ENCODE peak calls at places on chromosome 16, in five cellular contexts. Y, N, Z, H and A are unnamed samples.

GRCh38 chr16:67030221-67030962 is 1.4 kb downstream of the CBFB start:
- DNase-seq in Y (no peak), N (no peak), Z (peak), H (no peak), A (no peak)

GRCh38 chr16:844638-845348 is 44.3 kb upstream of the GNG13 start:
- DNase-seq in Y (no peak), N (no peak), Z (no peak), H (no peak), A (no peak)

GRCh38 chr16:54938351-54939346 is 8.0 kb downstream of the IRX5 start:
- DNase-seq in Y (no peak), N (no peak), Z (no peak), H (no peak), A (peak)

GRCh38 chr16:54511181-54511731 is 224.7 kb upstream of the IRX3 start:
- DNase-seq in Y (no peak), N (no peak), Z (no peak), H (no peak), A (no peak)

GRCh38 chr16:69448470-69449193 is 24.2 kb downstream of the CYB5B start:
- DNase-seq in Y (no peak), N (peak), Z (no peak), H (no peak), A (no peak)

GRCh38 chr16:23952128-23953041 is 116.6 kb downstream of the PRKCB start:
- DNase-seq in Y (peak), N (peak), Z (peak), H (no peak), A (no peak)

GRCh38 chr16:81530814-81531213 is 86.2 kb downstream of the CMIP start:
- DNase-seq in Y (no peak), N (no peak), Z (no peak), H (no peak), A (no peak)

GRCh38 chr16:56310685-56311084 is 114.7 kb downstream of the AMFR start:
- DNase-seq in Y (no peak), N (no peak), Z (no peak), H (no peak), A (no peak)

GRCh38 chr16:16150117-16150877 is 73.0 kb downstream of the ABCC6 start:
- DNase-seq in Y (peak), N (peak), Z (no peak), H (no peak), A (no peak)

GRCh38 chr16:68242926-68243858 is 2.0 kb upstream of the PLA2G15 start:
- DNase-seq in Y (no peak), N (no peak), Z (no peak), H (no peak), A (no peak)

GRCh38 chr16:3695610-3696369 is 21.5 kb downstream of the TRAP1 start:
- DNase-seq in Y (no peak), N (no peak), Z (no peak), H (no peak), A (no peak)